ENCODE peak calls at places on chromosomes 12 and 14, in four cellular contexts. R is HuH-7.5; P is stimulated activated CD4-positive, alpha-beta T cell treated with anti-CD3 and anti-CD28 coated beads, Interleukin-2, amount 100 ng/mL, for 24 hours; M is body of pancreas. X is an unnamed sample.
A peak's percentile ranks its signal among the peaks of the same experiment; 100 is the strongest.

GRCh38 chr14:55114720-55115119 is 14.3 kb upstream of the LGALS3 start:
- DNase-seq in P (no peak), M (no peak), R (no peak), X (no peak)

GRCh38 chr12:59834659-59835474 is 239.0 kb downstream of the SLC16A7 start:
- DNase-seq in R (no peak), M (no peak), P (no peak), X (peak; percentile 41)

GRCh38 chr12:108757842-108758241 is 26.5 kb upstream of the CORO1C start:
- DNase-seq in P (no peak), M (no peak), R (no peak), X (peak; percentile 92)

GRCh38 chr12:46914336-46914735 is 88.5 kb upstream of the SLC38A4 start:
- DNase-seq in M (no peak), P (no peak), R (no peak), X (no peak)

GRCh38 chr12:80778005-80778541 is 61.4 kb downstream of the MYF5 start:
- DNase-seq in M (peak; percentile 58), R (peak; percentile 15), P (peak; percentile 26), X (peak; percentile 99)

GRCh38 chr12:10341892-10342509 is 34.3 kb downstream of the KLRD1 start:
- DNase-seq in P (no peak), R (no peak), M (no peak), X (peak; percentile 12)

GRCh38 chr12:120013659-120014380 is 24.8 kb downstream of the BICDL1 start:
- DNase-seq in M (no peak), P (no peak), R (no peak), X (peak; percentile 53)

GRCh38 chr12:113149361-113150150 is at the start of gene CFAP73:
- DNase-seq in P (no peak), M (peak; percentile 64), R (peak; percentile 78), X (peak; percentile 63)

GRCh38 chr14:57833304-57833703 is 32.6 kb downstream of the SLC35F4 start:
- DNase-seq in R (no peak), P (no peak), M (peak; percentile 14), X (peak; percentile 98)

GRCh38 chr14:37546621-37547447 is 48.2 kb downstream of the FOXA1 start:
- DNase-seq in M (no peak), R (peak; percentile 28), P (no peak), X (peak; percentile 12)

GRCh38 chr12:108248011-108248410 is 91.1 kb downstream of the CMKLR1 start:
- DNase-seq in R (no peak), P (no peak), M (no peak), X (no peak)

GRCh38 chr12:58803893-58804292 is 116.4 kb downstream of the LRIG3 start:
- DNase-seq in P (no peak), M (no peak), R (no peak), X (peak; percentile 84)

GRCh38 chr14:91607322-91608047 is 97.4 kb upstream of the PPP4R3A start:
- DNase-seq in P (no peak), R (no peak), M (no peak), X (no peak)